ENCODE peak calls at places on chromosomes 4 and X, in five cellular contexts. G, X, E, I and C are unnamed samples.

GRCh38 chrX:51215266-51215665 is 117.4 kb upstream of the NUDT10 start:
- DNase-seq in I (no peak), G (no peak), X (no peak), E (no peak), C (no peak)

GRCh38 chrX:40018021-40018420 is 79.7 kb downstream of the BCOR start:
- DNase-seq in G (no peak), E (no peak), I (no peak), X (no peak), C (peak; percentile 86)

GRCh38 chrX:119041175-119041574 is 31.6 kb upstream of the CT47C1 start:
- DNase-seq in E (no peak), X (peak; percentile 89), I (no peak), G (no peak), C (no peak)

GRCh38 chr4:125316781-125317525 is 2.2 kb downstream of the FAT4 start:
- DNase-seq in I (peak; percentile 76), X (peak; percentile 64), G (peak; percentile 30), E (peak; percentile 64), C (no peak)

GRCh38 chr4:93444860-93445259 is 383.7 kb upstream of the ATOH1 start:
- DNase-seq in G (no peak), X (peak; percentile 1), I (no peak), E (no peak), C (no peak)

GRCh38 chr4:6360385-6360784 is 90.7 kb downstream of the WFS1 start:
- DNase-seq in G (peak; percentile 35), E (no peak), I (no peak), X (no peak), C (no peak)

GRCh38 chrX:68945081-68945602 is 116.3 kb downstream of the EFNB1 start:
- DNase-seq in G (no peak), I (no peak), X (no peak), E (no peak), C (no peak)

GRCh38 chr4:8582941-8583654 is 2.9 kb downstream of the GPR78 start:
- DNase-seq in I (no peak), X (no peak), E (no peak), G (no peak), C (peak; percentile 98)

GRCh38 chr4:114178392-114178791 is 198.9 kb upstream of the ARSJ start:
- DNase-seq in X (no peak), I (no peak), G (no peak), E (no peak), C (no peak)

GRCh38 chrX:21708116-21708515 is 49.8 kb downstream of the SMPX start:
- DNase-seq in G (no peak), E (no peak), I (no peak), X (no peak), C (no peak)

GRCh38 chrX:21932277-21932996 is 8.1 kb upstream of the SMS start:
- DNase-seq in G (no peak), I (no peak), X (peak; percentile 93), E (no peak), C (peak; percentile 54)

GRCh38 chrX:17590892-17591740 is 146.2 kb upstream of the SCML1 start:
- DNase-seq in I (peak; percentile 49), X (peak; percentile 38), E (peak; percentile 64), G (peak; percentile 15), C (peak; percentile 64)

GRCh38 chrX:68717663-68718442 is 70.4 kb downstream of the STARD8 start:
- DNase-seq in I (no peak), E (no peak), G (no peak), X (no peak), C (no peak)

GRCh38 chrX:115393271-115393670 is 103.8 kb downstream of the LUZP4 start:
- DNase-seq in I (no peak), X (peak; percentile 45), E (no peak), G (no peak), C (no peak)
- H2BK12ac ChIP-seq in I (no peak overlapping the region), X (no peak overlapping the region), E (no peak overlapping the region), G (no peak overlapping the region), C (no peak overlapping the region)

GRCh38 chr4:143356493-143356892 is 19.8 kb downstream of the GAB1 start:
- DNase-seq in E (no peak), X (no peak), G (no peak), I (no peak), C (no peak)
- H3K4me1 ChIP-seq in E (peaks cover 13% of the 10 kb centered on the region), X (peaks cover 6% of the 10 kb centered on the region), G (peaks cover 2% of the 10 kb centered on the region), I (peaks cover 23% of the 10 kb centered on the region), C (peaks cover 16% of the 10 kb centered on the region)

DNA sequence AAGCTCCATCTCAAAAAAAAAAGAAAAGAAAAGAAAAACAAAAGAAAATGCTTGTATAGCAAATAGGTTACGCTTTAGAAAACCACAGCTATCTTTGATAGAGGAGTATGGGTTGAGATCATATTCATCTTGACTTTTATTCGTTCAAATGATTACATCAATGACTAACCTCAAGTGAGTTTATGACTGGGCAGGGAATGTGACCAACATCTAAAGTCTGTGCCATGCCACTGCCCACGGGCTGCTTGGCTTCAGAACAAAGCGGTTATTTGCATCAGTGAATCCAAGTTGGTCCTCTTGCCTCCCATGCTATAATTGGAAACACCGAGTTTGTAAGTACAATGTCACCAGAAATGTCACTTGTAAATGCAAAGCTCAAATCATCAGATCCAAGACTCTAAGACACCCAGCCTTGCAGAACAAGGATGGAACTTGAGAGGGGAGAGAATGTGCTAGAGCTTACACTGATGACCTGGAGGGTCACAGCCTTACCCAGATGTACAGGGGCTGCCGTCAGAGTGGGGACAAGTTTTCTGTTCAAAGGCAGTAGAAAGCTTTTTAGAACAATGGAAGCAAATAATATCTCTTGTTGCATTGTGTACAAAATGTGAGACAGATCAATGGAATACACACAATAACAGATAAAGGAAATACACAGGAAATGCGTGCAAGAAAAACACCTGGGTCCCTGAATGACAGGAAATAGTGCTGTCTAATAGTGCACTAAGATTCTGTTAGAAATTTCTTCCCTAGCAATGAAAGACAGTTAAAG is 8.4 kb upstream of the OPN1LW start:
- DNase-seq in I (no peak), G (no peak), E (no peak), X (no peak), C (no peak)
- H2BK12ac ChIP-seq in I (no peak overlapping the region), G (no peak overlapping the region), E (no peak overlapping the region), X (no peak overlapping the region), C (no peak overlapping the region)

DNA sequence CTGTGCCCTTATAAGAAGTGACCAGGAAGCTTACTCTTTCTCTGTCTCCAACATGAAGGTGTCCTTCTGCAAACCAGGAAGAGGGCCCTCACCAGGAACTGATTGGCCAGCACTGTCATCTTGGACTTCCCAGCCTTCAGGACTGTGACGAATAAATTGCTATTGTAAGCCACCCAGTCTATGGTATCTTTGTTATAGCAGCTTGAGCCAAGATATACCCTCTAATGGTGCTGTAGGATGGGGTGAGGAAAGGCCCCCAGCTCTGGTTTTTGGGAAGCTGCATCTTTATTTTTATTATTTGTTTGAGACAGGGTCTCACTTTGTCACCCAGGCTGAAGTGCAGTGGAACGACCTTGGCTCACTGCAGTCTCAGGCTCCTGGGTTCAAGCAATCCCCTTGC is 1.2 kb upstream of the MGST2 start:
- DNase-seq in I (no peak), E (no peak), X (no peak), G (no peak), C (no peak)
- H3K4me1 ChIP-seq in I (no peaks in the 10 kb centered on the region), E (peaks cover 3% of the 10 kb centered on the region), X (peaks cover 10% of the 10 kb centered on the region), G (peaks cover 13% of the 10 kb centered on the region), C (peaks cover 12% of the 10 kb centered on the region)